ENCODE peak calls at places on chromosomes 3 and 15, in five cellular contexts. A is stomach, L is heart left ventricle, U is GM23248, F is esophagus squamous epithelium. T is an unnamed sample. For H3K36me3, the result is how much of the 10 kb centered on the place peaks cover.

GRCh38 chr15:41465822-41466421 is 27.8 kb upstream of the ITPKA start:
- DNase-seq in L (no peak), A (no peak), F (no peak), U (peak), T (no peak)

GRCh38 chr3:155753038-155753647 is 8.3 kb upstream of the PLCH1 start:
- DNase-seq in U (peak), L (no peak), A (no peak), F (no peak), T (no peak)

GRCh38 chr3:127525373-127525772 is 65.2 kb downstream of the TPRA1 start:
- DNase-seq in A (no peak), L (no peak), F (no peak), U (peak), T (peak)

GRCh38 chr3:51814034-51814433 is 35.0 kb upstream of the IQCF6 start:
- DNase-seq in L (no peak), F (no peak), U (no peak), A (no peak), T (no peak)

GRCh38 chr15:36356978-36357582 is 222.3 kb upstream of the CDIN1 start:
- DNase-seq in F (no peak), A (no peak), L (no peak), U (peak), T (no peak)

GRCh38 chr15:26882112-26882511 is 15.2 kb downstream of the GABRA5 start:
- DNase-seq in A (no peak), L (no peak), U (no peak), F (no peak), T (no peak)

GRCh38 chr3:52367891-52368880 is 52.1 kb downstream of the DNAH1 start:
- DNase-seq in U (no peak), L (no peak), F (no peak), A (no peak), T (no peak)

GRCh38 chr3:12895391-12896205 is 54.2 kb upstream of the RPL32 start:
- DNase-seq in U (peak), F (no peak), A (no peak), L (peak), T (no peak)

GRCh38 chr3:184360834-184361531 is 422 bp downstream of the CLCN2 start:
- DNase-seq in U (no peak), F (no peak), A (no peak), L (no peak), T (no peak)

GRCh38 chr3:105480771-105481170 is 114.1 kb downstream of the ALCAM start:
- DNase-seq in F (no peak), L (no peak), A (no peak), U (no peak), T (no peak)

GRCh38 chr15:39506146-39506545 is 74.7 kb upstream of the THBS1 start:
- DNase-seq in A (no peak), U (peak), F (no peak), L (no peak), T (no peak)

GRCh38 chr3:127699098-127699945 is 26.6 kb downstream of the ABTB1 start:
- DNase-seq in L (peak), U (peak), A (no peak), F (no peak), T (no peak)

GRCh38 chr3:108959017-108959416 is 5.3 kb upstream of the GUCA1C start:
- DNase-seq in U (peak), F (no peak), A (no peak), L (no peak), T (no peak)

GRCh38 chr15:31311735-31312134 is 14.9 kb upstream of the KLF13 start:
- DNase-seq in U (no peak), A (no peak), F (no peak), L (no peak), T (peak)

GRCh38 chr3:183493296-183494045 is 62.0 kb downstream of the KLHL6 start:
- DNase-seq in L (no peak), F (no peak), U (no peak), A (no peak), T (no peak)

GRCh38 chr3:133527306-133527705 is 46.2 kb upstream of the CDV3 start:
- DNase-seq in L (no peak), F (no peak), U (peak), A (no peak), T (no peak)

GRCh38 chr3:14340960-14341708 is 61.3 kb upstream of the SLC6A6 start:
- DNase-seq in U (no peak), A (no peak), L (no peak), F (no peak), T (no peak)

GRCh38 chr3:107431048-107431297 is 53.7 kb downstream of the CCDC54 start:
- DNase-seq in L (peak), U (no peak), A (no peak), F (no peak), T (peak)

GRCh38 chr15:78419331-78419730 is 18.7 kb upstream of the IREB2 start:
- DNase-seq in A (no peak), U (no peak), F (no peak), L (no peak), T (no peak)

GRCh38 chr15:39453500-39454073 is 127.3 kb upstream of the THBS1 start:
- DNase-seq in F (no peak), U (no peak), L (no peak), A (no peak), T (no peak)

GRCh38 chr3:14773281-14773680 is 45.5 kb upstream of the FGD5 start:
- DNase-seq in U (no peak), L (no peak), F (no peak), A (no peak), T (no peak)

GRCh38 chr3:37161351-37161750 is 13.0 kb downstream of the LRRFIP2 start:
- DNase-seq in A (no peak), U (peak), F (no peak), L (no peak), T (no peak)

GRCh38 chr3:122025296-122025695 is 3.2 kb upstream of the ILDR1 start:
- DNase-seq in A (no peak), F (no peak), L (no peak), U (no peak), T (no peak)

GRCh38 chr3:38960042-38960622 is 91.6 kb downstream of the SCN11A start:
- DNase-seq in L (no peak), A (no peak), F (no peak), U (no peak), T (no peak)

GRCh38 chr3:139283301-139283700 is 60.5 kb upstream of the MRPS22 start:
- DNase-seq in F (no peak), A (no peak), U (no peak), L (no peak), T (no peak)

GRCh38 chr15:84982301-84982920 is 755 bp downstream of the PDE8A start:
- DNase-seq in F (no peak), L (peak), U (peak), A (peak), T (peak)

GRCh38 chr3:53865732-53866499 is 16.0 kb downstream of the ACTR8 start:
- DNase-seq in L (no peak), A (no peak), F (no peak), U (no peak), T (no peak)

GRCh38 chr3:39170461-39170860 is 17.1 kb upstream of the CSRNP1 start:
- DNase-seq in A (no peak), L (no peak), U (no peak), F (no peak), T (no peak)

GRCh38 chr3:148074057-148074456 is 623.6 kb upstream of the AGTR1 start:
- DNase-seq in F (no peak), L (no peak), U (no peak), A (no peak), T (no peak)

GRCh38 chr3:179981646-179982045 is 55.1 kb downstream of the PEX5L start:
- DNase-seq in A (no peak), F (no peak), L (no peak), U (no peak), T (no peak)

GRCh38 chr3:150635076-150635475 is 32.0 kb downstream of the SELENOT start:
- DNase-seq in L (no peak), A (no peak), U (no peak), F (no peak), T (no peak)

GRCh38 chr3:102235679-102236078 is 199.1 kb upstream of the ZPLD1 start:
- DNase-seq in L (no peak), U (no peak), A (no peak), F (no peak), T (peak)

GRCh38 chr15:76991741-76992645 is 2.9 kb upstream of the PSTPIP1 start:
- DNase-seq in U (no peak), L (no peak), A (no peak), F (no peak), T (no peak)

GRCh38 chr15:31300981-31301686 is 25.5 kb upstream of the KLF13 start:
- DNase-seq in A (no peak), L (no peak), F (no peak), U (no peak), T (peak)

GRCh38 chr3:22474706-22475470 is 723.9 kb upstream of the ZNF385D start:
- DNase-seq in U (peak), F (no peak), A (no peak), L (peak), T (no peak)

GRCh38 chr3:99635348-99635747 is 3.0 kb upstream of the COL8A1 start:
- DNase-seq in F (no peak), A (no peak), L (no peak), U (peak), T (no peak)

GRCh38 chr3:99637041-99637380 is 1.4 kb upstream of the COL8A1 start:
- DNase-seq in L (no peak), A (no peak), F (no peak), U (no peak), T (no peak)

GRCh38 chr3:99633887-99634558 is 4.4 kb upstream of the COL8A1 start:
- DNase-seq in A (no peak), L (no peak), U (no peak), F (no peak), T (no peak)

GRCh38 chr3:99637381-99638111 is 848 bp upstream of the COL8A1 start:
- DNase-seq in A (no peak), L (peak), U (peak), F (no peak), T (peak)

DNA sequence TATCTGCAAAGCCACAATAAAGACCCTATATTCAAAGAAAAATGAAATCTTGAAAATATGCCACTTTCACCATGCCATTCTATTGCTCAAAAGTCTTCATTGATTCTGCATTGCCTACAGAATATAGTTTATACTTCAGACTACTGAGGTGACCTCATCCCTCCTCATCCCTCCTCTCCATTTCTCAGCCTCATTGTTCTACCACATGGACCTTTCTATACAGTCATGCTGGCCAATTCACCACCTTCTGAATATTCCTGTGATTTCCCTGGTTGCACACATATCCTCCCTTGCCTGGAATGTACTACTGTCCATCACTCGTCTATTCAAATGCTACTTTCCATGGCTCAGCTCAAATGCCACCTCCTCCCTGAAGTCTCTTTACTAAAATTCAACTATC is 3.5 kb upstream of the COL8A1 start:
- DNase-seq in F (no peak), U (peak), A (no peak), L (no peak), T (no peak)
- H3K4me3 ChIP-seq in F (no peak), U (no peak), A (no peak), L (no peak), T (no peak)

DNA sequence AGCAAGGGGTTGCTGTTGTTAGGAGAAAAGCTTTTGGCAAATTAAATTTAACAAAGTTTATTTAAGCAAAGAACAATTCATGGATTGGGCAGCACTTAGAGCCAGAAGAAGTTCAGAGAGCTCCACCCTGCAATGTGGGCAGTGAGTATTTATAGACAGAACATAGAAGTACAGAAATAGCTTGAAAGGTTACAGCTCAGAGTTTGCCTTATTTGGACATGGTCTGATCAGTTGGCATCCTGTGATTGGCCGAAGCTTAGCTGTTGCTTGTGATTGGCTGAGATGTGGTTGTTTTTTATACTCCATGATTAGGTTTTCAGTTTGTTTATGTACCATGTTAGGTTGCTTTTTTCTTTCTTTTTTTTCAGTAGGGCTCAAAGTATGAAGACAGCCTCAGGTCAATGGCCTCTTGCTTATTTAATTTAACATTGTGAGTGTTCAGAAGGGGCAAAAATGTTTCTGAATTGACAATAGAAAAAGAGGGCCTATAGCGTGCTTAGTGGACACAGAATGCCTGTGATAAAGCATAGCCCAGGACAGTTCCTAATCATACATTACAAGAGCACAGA is 293.8 kb downstream of the IGSF11 start:
- DNase-seq in L (no peak), F (no peak), A (no peak), U (no peak), T (no peak)
- H3K36me3 ChIP-seq in L (under half), F (under half), A (under half), U (under half), T (under half)

GRCh38 chr3:112489674-112490479 is 9.4 kb downstream of the BTLA start:
- DNase-seq in A (no peak), L (no peak), U (no peak), F (no peak), T (no peak)
- H3K4me3 ChIP-seq in A (no peak), L (no peak), U (no peak), F (no peak), T (no peak)

DNA sequence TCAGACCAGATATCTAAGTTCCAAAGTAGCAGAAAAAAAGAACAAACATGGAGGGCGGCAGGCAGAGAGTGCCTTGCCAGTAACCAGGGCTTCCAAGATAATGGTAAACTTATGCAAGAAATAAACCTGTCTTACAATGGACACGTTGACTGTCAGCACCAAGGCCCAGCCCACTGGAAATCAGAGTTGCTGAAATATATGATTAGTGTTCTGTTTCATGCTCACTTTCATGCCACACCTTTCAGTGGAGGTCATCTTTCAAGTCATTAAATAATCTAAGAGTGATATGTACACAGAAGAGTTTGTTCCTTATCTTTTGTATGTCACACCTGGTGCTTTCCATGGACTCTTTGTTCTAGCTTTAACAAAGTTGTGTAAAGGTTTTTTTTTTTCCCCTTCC is 358.1 kb downstream of the MECOM start:
- DNase-seq in A (peak), L (no peak), U (no peak), F (no peak), T (no peak)
- H3K36me3 ChIP-seq in A (under half), L (under half), U (under half), F (under half), T (under half)

GRCh38 chr3:9689757-9690156 is 13.9 kb upstream of the CPNE9 start:
- DNase-seq in A (no peak), F (no peak), L (no peak), U (no peak), T (no peak)

GRCh38 chr3:9687514-9687913 is 16.1 kb upstream of the CPNE9 start:
- DNase-seq in L (no peak), A (no peak), U (no peak), F (no peak), T (peak)

GRCh38 chr3:9686703-9687102 is 16.9 kb upstream of the CPNE9 start:
- DNase-seq in U (no peak), L (no peak), F (no peak), A (no peak), T (no peak)

GRCh38 chr3:9690451-9691450 is 12.9 kb upstream of the CPNE9 start:
- DNase-seq in L (no peak), A (no peak), U (no peak), F (no peak), T (peak)

GRCh38 chr3:9688961-9689360 is 14.7 kb upstream of the CPNE9 start:
- DNase-seq in U (no peak), L (no peak), A (no peak), F (no peak), T (no peak)
- H3K4me3 ChIP-seq in U (no peak), L (no peak), A (no peak), F (no peak), T (no peak)

GRCh38 chr3:11566916-11567315 is 76.8 kb downstream of the VGLL4 start:
- DNase-seq in U (no peak), A (no peak), L (no peak), F (no peak), T (no peak)
- H3K36me3 ChIP-seq in U (under half), A (half or more), L (under half), F (under half), T (under half)

DNA sequence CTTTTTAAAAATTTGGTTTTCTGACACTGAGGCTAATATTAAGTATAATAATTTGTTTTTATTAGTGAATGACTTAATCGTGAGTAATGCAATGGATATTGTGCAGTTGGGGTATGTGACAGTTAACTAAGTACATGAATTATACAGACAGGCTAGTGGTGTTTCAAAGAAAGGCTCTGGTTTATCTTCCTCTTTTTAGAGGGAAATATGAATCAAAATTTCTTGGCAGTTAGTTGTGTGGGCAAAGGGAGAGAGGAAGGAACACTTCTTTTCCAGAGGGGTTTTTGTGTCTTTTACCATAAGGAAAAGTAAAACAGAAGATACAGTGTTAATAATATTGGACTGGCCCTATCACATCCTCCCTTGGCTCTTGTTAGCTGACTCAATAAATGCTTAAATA is 2.7 kb downstream of the ZNF654 start:
- DNase-seq in L (no peak), F (no peak), A (no peak), U (peak), T (no peak)
- H3K4me3 ChIP-seq in L (no peak), F (no peak), A (no peak), U (peak), T (no peak)

GRCh38 chr3:129463736-129464135 is 23.7 kb downstream of the IFT122 start:
- DNase-seq in A (no peak), L (no peak), U (no peak), F (no peak), T (no peak)
- H3K36me3 ChIP-seq in A (under half), L (under half), U (under half), F (under half), T (under half)

GRCh38 chr3:146471012-146471411 is 1.7 kb upstream of the PLSCR2 start:
- DNase-seq in F (no peak), L (no peak), U (no peak), A (no peak), T (no peak)

GRCh38 chr3:146468234-146468931 is 978 bp downstream of the PLSCR2 start:
- DNase-seq in L (no peak), U (peak), F (no peak), A (no peak), T (peak)

GRCh38 chr3:146469206-146470017 is at the start of gene PLSCR2:
- DNase-seq in L (peak), U (peak), F (peak), A (peak), T (peak)

GRCh38 chr3:146472611-146473010 is 3.2 kb upstream of the PLSCR2 start:
- DNase-seq in A (no peak), U (no peak), L (no peak), F (no peak), T (no peak)

DNA sequence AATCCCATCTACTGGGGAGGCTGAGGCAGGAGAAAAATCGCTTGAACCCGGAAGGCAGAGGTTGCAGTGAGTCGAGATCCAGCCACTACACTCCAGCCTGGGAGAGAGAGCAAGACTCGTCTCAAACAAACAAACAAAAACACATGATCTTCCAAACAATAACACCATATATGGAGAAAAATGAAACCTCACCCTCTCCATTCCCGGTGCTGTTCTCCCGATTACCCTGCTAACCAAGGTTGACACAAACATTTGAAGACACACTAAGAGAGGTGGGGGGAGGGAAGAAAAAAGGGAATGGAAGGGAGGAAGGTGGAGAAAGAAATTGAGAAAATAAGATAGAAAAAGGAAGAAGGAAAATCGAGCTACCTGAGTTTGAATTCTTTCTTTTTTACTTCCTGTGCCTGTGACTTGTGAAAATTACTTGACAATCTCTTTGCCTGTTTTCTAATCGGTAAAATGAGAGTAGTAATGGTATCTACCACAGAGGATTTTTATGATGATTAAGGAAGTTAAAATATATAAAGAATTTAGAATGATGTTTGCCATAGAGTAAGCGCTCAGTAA is 1.1 kb upstream of the PLSCR2 start:
- DNase-seq in U (no peak), F (no peak), L (no peak), A (no peak), T (no peak)
- H3K4me3 ChIP-seq in U (no peak), F (no peak), L (no peak), A (no peak), T (no peak)